ENCODE peak calls at places on chromosomes 6 and 20, in seven cellular contexts. Z is right lobe of liver, D is spleen, R is NB4, A is uterus, B is stomach, U is lower leg skin. S is an unnamed sample.
A peak's percentile ranks its signal among the peaks of the same experiment; 100 is the strongest.

GRCh38 chr6:6483168-6483567 is 105.4 kb upstream of the LY86 start:
- DNase-seq in U (no peak), A (no peak), R (no peak), Z (no peak), D (no peak), B (no peak), S (no peak)

GRCh38 chr6:111586554-111586953 is 19.1 kb downstream of the TRAF3IP2 start:
- DNase-seq in A (no peak), R (no peak), B (no peak), Z (no peak), U (no peak), D (no peak), S (no peak)

GRCh38 chr6:113347420-113347819 is 509.7 kb upstream of the MARCKS start:
- DNase-seq in D (no peak), R (no peak), B (no peak), Z (no peak), U (no peak), A (no peak), S (no peak)

GRCh38 chr20:59805786-59806577 is 127.5 kb downstream of the SYCP2 start:
- DNase-seq in U (peak; percentile 8), D (peak; percentile 70), B (peak; percentile 19), A (no peak), R (no peak), Z (no peak), S (no peak)

GRCh38 chr6:116111552-116112528 is 11.2 kb downstream of the NT5DC1 start:
- DNase-seq in A (no peak), B (peak; percentile 37), R (peak; percentile 68), D (no peak), Z (no peak), U (no peak), S (no peak)

GRCh38 chr6:52361347-52361944 is 505 bp upstream of the PAQR8 start:
- DNase-seq in Z (peak; percentile 22), B (no peak), U (peak; percentile 45), A (peak; percentile 38), R (peak; percentile 29), D (peak; percentile 80), S (peak; percentile 72)

GRCh38 chr6:131205891-131206290 is 70.6 kb downstream of the AKAP7 start:
- DNase-seq in A (no peak), R (no peak), Z (no peak), B (no peak), D (no peak), U (no peak), S (no peak)

GRCh38 chr20:38726849-38727601 is 2.7 kb downstream of the SLC32A1 start:
- DNase-seq in U (no peak), R (peak; percentile 52), D (no peak), B (no peak), Z (no peak), A (no peak), S (no peak)

GRCh38 chr6:19024737-19025136 is 637.6 kb downstream of the RNF144B start:
- DNase-seq in B (no peak), R (peak; percentile 45), Z (no peak), A (no peak), D (no peak), U (no peak), S (no peak)

GRCh38 chr6:49556429-49556837 is 6.0 kb downstream of the C6orf141 start:
- DNase-seq in R (peak; percentile 56), U (peak; percentile 47), B (no peak), Z (no peak), A (no peak), D (no peak), S (no peak)

GRCh38 chr6:138036955-138037592 is 70.1 kb downstream of the PERP start:
- DNase-seq in R (no peak), Z (no peak), D (no peak), A (no peak), U (no peak), B (no peak), S (no peak)

GRCh38 chr6:46014511-46015118 is 1.0 kb downstream of the CLIC5 start:
- DNase-seq in A (no peak), R (peak; percentile 7), D (peak; percentile 73), U (no peak), Z (no peak), B (no peak), S (no peak)
- TF ChIP-seq POLR2A in A (no peak), R (no peak), D (no peak), U (no peak), Z (no peak), B (no peak), S (no peak)

GRCh38 chr6:155313602-155314091 is 637 bp downstream of the TFB1M start:
- DNase-seq in Z (no peak), B (no peak), R (peak; percentile 60), U (no peak), A (peak; percentile 19), D (no peak), S (no peak)

GRCh38 chr6:155315516-155315871 is 1.2 kb upstream of the TFB1M start:
- DNase-seq in R (peak; percentile 49), D (no peak), Z (no peak), B (no peak), U (no peak), A (no peak), S (no peak)

GRCh38 chr6:155316419-155316818 is 2.1 kb upstream of the TFB1M start:
- DNase-seq in A (no peak), D (no peak), B (no peak), R (no peak), Z (no peak), U (no peak), S (no peak)

GRCh38 chr6:155314092-155314772 is at the start of gene TFB1M:
- DNase-seq in Z (peak; percentile 99), B (peak; percentile 99), D (peak; percentile 99), U (peak; percentile 98), R (peak; percentile 99), A (peak; percentile 98), S (peak; percentile 99)

DNA sequence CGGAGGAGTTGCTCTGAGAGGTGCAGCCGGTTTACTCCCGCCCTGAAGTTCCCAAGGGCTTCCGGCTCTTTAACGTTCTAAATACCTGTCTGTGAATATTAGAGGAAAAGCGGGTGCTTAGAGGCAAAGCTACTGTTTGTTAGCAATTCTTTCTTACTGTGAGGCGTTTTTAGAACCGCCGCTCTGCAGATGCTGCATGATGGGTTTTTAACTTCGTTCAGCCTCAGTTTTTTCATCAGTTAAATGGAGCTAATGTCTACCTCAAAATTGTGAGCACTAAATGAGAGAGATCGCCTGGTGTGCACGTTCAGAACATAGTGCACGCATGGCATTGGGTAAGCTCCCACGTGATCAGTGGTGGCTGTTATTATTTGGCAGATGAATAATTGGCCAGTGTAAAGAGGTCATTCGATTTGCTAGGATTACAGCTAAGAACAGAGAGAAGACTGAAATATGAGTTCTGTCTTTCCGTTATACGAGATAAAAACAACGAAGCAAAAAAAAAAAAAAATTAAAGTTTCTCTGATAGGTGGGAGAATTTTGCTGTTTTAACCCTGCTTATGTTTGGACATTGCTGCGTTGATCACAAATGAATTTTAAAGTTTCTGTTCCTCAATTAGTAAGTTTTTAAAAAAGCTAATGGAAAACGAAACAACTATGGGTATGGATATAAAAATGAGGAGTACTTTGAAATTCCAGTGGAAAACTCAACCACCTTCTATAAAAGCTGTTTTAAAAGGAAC is 660 bp upstream of the TFB1M start:
- DNase-seq in D (no peak), B (peak; percentile 64), A (peak; percentile 59), Z (peak; percentile 69), U (peak; percentile 66), R (peak; percentile 94), S (peak; percentile 89)
- TF ChIP-seq POLR2A in D (no peak), B (no peak), A (no peak), Z (peak; percentile 2), U (no peak), R (peak; percentile 7), S (no peak)

GRCh38 chr6:125954735-125955410 is 1.7 kb upstream of the HINT3 start:
- DNase-seq in B (no peak), D (no peak), R (no peak), Z (no peak), A (no peak), U (no peak), S (no peak)

GRCh38 chr6:125957845-125958244 is 1.3 kb downstream of the HINT3 start:
- DNase-seq in Z (no peak), R (peak; percentile 75), B (no peak), U (peak; percentile 52), D (no peak), A (no peak), S (no peak)

GRCh38 chr6:125953502-125953875 is 3.1 kb upstream of the HINT3 start:
- DNase-seq in A (no peak), D (peak; percentile 72), R (peak; percentile 14), U (no peak), Z (peak; percentile 61), B (peak; percentile 78), S (no peak)

GRCh38 chr6:125957391-125957693 is 772 bp downstream of the HINT3 start:
- DNase-seq in Z (no peak), D (no peak), B (no peak), U (no peak), A (no peak), R (no peak), S (no peak)

DNA sequence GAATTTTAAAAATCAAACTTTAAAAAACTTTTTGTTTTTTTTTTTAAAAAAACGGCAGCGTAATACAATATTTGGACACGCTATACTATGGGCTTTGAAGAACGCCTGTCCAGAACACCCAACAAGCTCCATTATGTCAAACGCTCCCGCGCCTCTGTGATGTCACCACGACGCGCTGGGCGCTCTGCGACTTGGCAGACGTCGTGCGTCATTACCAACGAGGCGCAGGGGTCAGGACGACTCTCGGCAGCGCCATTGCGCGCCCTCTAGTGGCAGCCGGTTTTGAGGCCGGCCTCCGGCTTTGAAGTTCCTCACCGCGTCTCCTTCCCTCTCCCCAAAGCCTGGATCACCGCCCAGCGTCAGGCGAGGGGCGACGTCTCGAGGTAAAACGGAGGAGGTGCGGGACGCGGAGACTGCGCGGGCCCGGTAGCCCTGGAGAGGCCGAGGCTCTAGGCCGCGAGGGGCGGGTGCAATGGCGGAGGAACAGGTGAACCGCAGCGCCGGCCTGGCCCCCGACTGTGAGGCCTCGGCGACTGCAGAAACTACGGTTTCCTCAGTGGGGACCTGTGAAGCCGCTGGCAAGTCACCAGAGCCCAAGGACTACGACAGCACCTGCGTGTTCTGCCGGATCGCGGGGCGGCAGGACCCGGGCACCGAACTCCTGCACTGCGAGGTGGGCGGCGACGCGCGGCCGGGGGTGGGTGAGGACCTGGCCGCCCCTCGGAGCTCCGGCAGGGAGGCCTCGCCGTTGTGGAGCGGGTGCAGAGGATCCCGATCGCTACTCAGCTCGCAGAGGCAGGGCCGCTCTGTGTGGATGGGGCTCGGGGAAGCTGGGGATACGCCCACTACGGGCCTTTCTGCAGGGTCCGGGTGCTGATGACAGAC is at the start of gene HINT3:
- DNase-seq in B (peak; percentile 99), U (peak; percentile 95), A (peak; percentile 96), Z (peak; percentile 98), R (peak; percentile 99), D (peak; percentile 100), S (peak; percentile 98)
- TF ChIP-seq POLR2A in B (peak; percentile 6), U (no peak), A (peak; percentile 77), Z (peak; percentile 48), R (peak; percentile 89), D (peak; percentile 37), S (peak; percentile 54)

DNA sequence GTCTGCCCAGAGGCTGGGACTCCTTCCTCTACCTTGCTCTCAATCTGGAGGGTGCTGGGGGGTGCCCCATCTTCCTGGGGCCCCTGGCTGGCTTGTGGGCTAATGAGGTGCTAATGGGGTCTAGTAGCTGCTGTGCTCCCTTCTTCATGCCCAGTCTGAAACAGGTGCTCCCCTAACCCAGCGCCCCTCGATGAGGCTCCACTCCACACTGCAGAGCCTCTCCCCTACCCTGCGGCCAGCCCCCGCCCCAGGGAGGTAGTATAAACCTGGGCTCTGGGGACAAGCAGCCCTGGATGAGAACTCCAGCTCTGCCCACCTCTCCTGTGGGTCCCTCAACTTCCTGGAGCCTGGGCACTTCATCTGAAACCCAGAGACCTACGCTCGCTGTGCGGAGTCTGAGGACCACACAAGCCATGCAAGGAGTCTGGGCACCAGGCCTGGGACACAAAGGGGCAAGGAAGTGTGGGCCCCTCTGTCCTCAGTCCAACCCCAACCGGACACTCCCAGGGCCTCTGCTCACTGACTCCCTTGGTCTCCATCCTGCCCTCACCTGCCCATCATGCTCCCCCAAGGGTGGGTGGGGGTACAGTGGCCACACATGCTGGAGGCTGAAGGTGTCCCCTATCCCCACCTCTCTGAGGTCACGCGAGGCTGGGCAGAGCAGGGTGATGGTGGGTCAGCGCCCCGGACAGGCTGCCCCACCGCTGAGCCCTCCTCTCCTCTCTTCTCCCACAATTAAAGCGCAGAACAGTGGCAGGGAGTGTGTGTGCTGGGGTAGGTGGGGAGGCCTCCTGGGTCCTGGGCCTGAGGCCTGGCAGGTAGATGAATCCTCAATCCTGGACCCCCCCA is 6.2 kb downstream of the RPL10A start:
- DNase-seq in A (no peak), B (no peak), D (no peak), U (no peak), Z (no peak), R (peak; percentile 55), S (no peak)
- TF ChIP-seq POLR2A in A (no peak), B (no peak), D (no peak), U (no peak), Z (no peak), R (peak; percentile 36), S (no peak)

S was measured in sigmoid colon.